ENCODE peak calls at places on chromosomes 13 and 19, in four cellular contexts. One of them, this sample, is unnamed.

GRCh38 chr13:39253774-39254173 is 215.5 kb downstream of the NHLRC3 start:
- DNase-seq in amygdala: no peak
- DNase-seq in mucosa of gallbladder: no peak
- DNase-seq in omental fat pad: no peak
- DNase-seq in this sample: no peak

GRCh38 chr19:50843205-50843604 is 9.8 kb upstream of the KLK15 start:
- DNase-seq in amygdala: no peak
- DNase-seq in omental fat pad: no peak
- DNase-seq in mucosa of gallbladder: no peak
- DNase-seq in this sample: no peak

GRCh38 chr19:17909017-17909732 is 23.6 kb upstream of the CCDC124 start:
- DNase-seq in mucosa of gallbladder: no peak
- DNase-seq in omental fat pad: no peak
- DNase-seq in amygdala: no peak
- DNase-seq in this sample: no peak

GRCh38 chr19:13821292-13821691 is 26.0 kb downstream of the ZSWIM4 start:
- DNase-seq in amygdala: no peak
- DNase-seq in mucosa of gallbladder: no peak
- DNase-seq in omental fat pad: no peak
- DNase-seq in this sample: no peak

GRCh38 chr13:102726430-102726829 is 31.6 kb upstream of the METTL21C start:
- DNase-seq in omental fat pad: no peak
- DNase-seq in mucosa of gallbladder: no peak
- DNase-seq in amygdala: no peak
- DNase-seq in this sample: no peak

GRCh38 chr19:57152921-57153320 is 7.9 kb upstream of the ZIM3 start:
- DNase-seq in omental fat pad: no peak
- DNase-seq in mucosa of gallbladder: no peak
- DNase-seq in amygdala: no peak
- DNase-seq in this sample: no peak

GRCh38 chr19:13797870-13798269 is 2.6 kb downstream of the ZSWIM4 start:
- DNase-seq in mucosa of gallbladder: no peak
- DNase-seq in amygdala: no peak
- DNase-seq in omental fat pad: no peak
- DNase-seq in this sample: no peak

GRCh38 chr13:30569901-30570576 is 47.7 kb upstream of the USPL1 start:
- DNase-seq in omental fat pad: no peak
- DNase-seq in mucosa of gallbladder: no peak
- DNase-seq in amygdala: no peak
- DNase-seq in this sample: no peak

GRCh38 chr13:33543631-33544030 is 258.1 kb upstream of the STARD13 start:
- DNase-seq in mucosa of gallbladder: no peak
- DNase-seq in amygdala: no peak
- DNase-seq in omental fat pad: no peak
- DNase-seq in this sample: no peak

GRCh38 chr19:48991823-48992570 is 1.1 kb downstream of the GYS1 start:
- DNase-seq in mucosa of gallbladder: peak
- DNase-seq in amygdala: no peak
- DNase-seq in omental fat pad: peak
- DNase-seq in this sample: no peak

GRCh38 chr13:97911311-97912138 is 42.0 kb upstream of the IPO5 start:
- DNase-seq in omental fat pad: no peak
- DNase-seq in mucosa of gallbladder: no peak
- DNase-seq in amygdala: no peak
- DNase-seq in this sample: no peak

GRCh38 chr19:15812059-15812722 is 3.3 kb downstream of the OR10H1 start:
- DNase-seq in amygdala: no peak
- DNase-seq in mucosa of gallbladder: no peak
- DNase-seq in omental fat pad: no peak
- DNase-seq in this sample: no peak

GRCh38 chr13:98280176-98280510 is 103.1 kb upstream of the RNF113B start:
- DNase-seq in mucosa of gallbladder: no peak
- DNase-seq in omental fat pad: no peak
- DNase-seq in amygdala: no peak
- DNase-seq in this sample: no peak

GRCh38 chr13:106299616-106300015 is 235.8 kb downstream of the EFNB2 start:
- DNase-seq in omental fat pad: no peak
- DNase-seq in mucosa of gallbladder: no peak
- DNase-seq in amygdala: no peak
- DNase-seq in this sample: no peak

GRCh38 chr19:17681505-17682125 is 6.5 kb downstream of the UNC13A start:
- DNase-seq in omental fat pad: no peak
- DNase-seq in amygdala: no peak
- DNase-seq in mucosa of gallbladder: peak
- DNase-seq in this sample: no peak

GRCh38 chr19:41529484-41530183 is 46.3 kb upstream of the CEACAM21 start:
- DNase-seq in mucosa of gallbladder: no peak
- DNase-seq in amygdala: no peak
- DNase-seq in omental fat pad: no peak
- DNase-seq in this sample: no peak

GRCh38 chr19:51714848-51715247 is 8.9 kb downstream of the HAS1 start:
- DNase-seq in amygdala: no peak
- DNase-seq in mucosa of gallbladder: no peak
- DNase-seq in omental fat pad: no peak
- DNase-seq in this sample: no peak

GRCh38 chr19:5536337-5536894 is 31.3 kb downstream of the TINCR start:
- DNase-seq in mucosa of gallbladder: peak
- DNase-seq in amygdala: peak
- DNase-seq in omental fat pad: no peak
- DNase-seq in this sample: peak

GRCh38 chr13:40656358-40656757 is 10.1 kb downstream of the FOXO1 start:
- DNase-seq in amygdala: no peak
- DNase-seq in omental fat pad: no peak
- DNase-seq in mucosa of gallbladder: no peak
- DNase-seq in this sample: no peak

GRCh38 chr13:94343243-94343585 is 136.3 kb downstream of the DCT start:
- DNase-seq in mucosa of gallbladder: no peak
- DNase-seq in amygdala: no peak
- DNase-seq in omental fat pad: no peak
- DNase-seq in this sample: no peak

GRCh38 chr13:31890946-31891345 is 140.6 kb upstream of the FRY start:
- DNase-seq in amygdala: no peak
- DNase-seq in mucosa of gallbladder: no peak
- DNase-seq in omental fat pad: no peak
- DNase-seq in this sample: no peak

GRCh38 chr19:38900816-38901215 is 1.0 kb downstream of the NFKBIB start:
- DNase-seq in mucosa of gallbladder: no peak
- DNase-seq in amygdala: no peak
- DNase-seq in omental fat pad: no peak
- DNase-seq in this sample: no peak

GRCh38 chr19:401836-402535 is 7.0 kb downstream of the C2CD4C start:
- DNase-seq in omental fat pad: no peak
- DNase-seq in mucosa of gallbladder: no peak
- DNase-seq in amygdala: no peak
- DNase-seq in this sample: no peak

GRCh38 chr19:29705706-29706105 is 9.4 kb downstream of the C19orf12 start:
- DNase-seq in omental fat pad: no peak
- DNase-seq in mucosa of gallbladder: no peak
- DNase-seq in amygdala: no peak
- DNase-seq in this sample: no peak